ENCODE peak calls at places on chromosomes 7 and 10, in eight cellular contexts. T is transverse colon; F is left ventricle myocardium inferior; L is SJSA1; R is CD4-positive, alpha-beta memory T cell; O is stomach; M is mesendoderm; A is adrenal gland. X is an unnamed sample.

GRCh38 chr10:124653811-124654651 is 90.1 kb downstream of the FAM53B start:
- DNase-seq in O (peak; percentile 64), M (no peak), A (peak; percentile 44), T (no peak), R (no peak), L (no peak), F (no peak), X (no peak)

GRCh38 chr7:106959753-106960152 is 84.8 kb upstream of the PRKAR2B start:
- DNase-seq in O (no peak), F (no peak), A (no peak), M (peak; percentile 63), L (no peak), R (no peak), T (no peak), X (no peak)

GRCh38 chr7:51229106-51229537 is 87.5 kb downstream of the COBL start:
- DNase-seq in A (no peak), T (no peak), F (no peak), R (no peak), L (no peak), O (peak; percentile 44), M (no peak), X (no peak)

GRCh38 chr10:34407227-34407626 is 407.9 kb downstream of the PARD3 start:
- DNase-seq in T (no peak), L (no peak), O (no peak), A (no peak), M (no peak), F (peak; percentile 17), R (no peak), X (no peak)

GRCh38 chr10:76352300-76352699 is 920.9 kb downstream of the LRMDA start:
- DNase-seq in R (no peak), O (no peak), A (no peak), T (no peak), M (no peak), F (no peak), L (peak; percentile 73), X (no peak)

GRCh38 chr10:116630020-116630419 is 9.3 kb downstream of the PNLIPRP2 start:
- DNase-seq in R (no peak), T (no peak), L (no peak), F (no peak), M (no peak), A (no peak), O (no peak), X (no peak)

GRCh38 chr10:30437039-30437781 is 3.2 kb downstream of the MAP3K8 start:
- DNase-seq in F (no peak), T (no peak), R (peak; percentile 59), L (no peak), M (peak; percentile 69), A (no peak), O (no peak), X (peak; percentile 25)

GRCh38 chr10:100359529-100360150 is 12.6 kb downstream of the SCD start:
- DNase-seq in M (peak; percentile 74), R (no peak), A (no peak), L (no peak), O (no peak), F (no peak), T (no peak), X (no peak)

GRCh38 chr10:101397140-101397539 is 43.2 kb downstream of the BTRC start:
- DNase-seq in F (no peak), T (no peak), A (no peak), L (no peak), O (no peak), R (peak; percentile 66), M (peak; percentile 91), X (no peak)

GRCh38 chr10:47348661-47349470 is 703 bp downstream of the RBP3 start:
- DNase-seq in O (no peak), F (no peak), M (no peak), R (no peak), T (no peak), A (no peak), L (no peak), X (no peak)

GRCh38 chr10:79444243-79445119 is 943 bp downstream of the ZCCHC24 start:
- DNase-seq in L (no peak), M (peak; percentile 68), F (peak; percentile 81), A (peak; percentile 68), R (peak; percentile 55), T (peak; percentile 56), O (peak; percentile 73), X (peak; percentile 63)

GRCh38 chr7:155785536-155785935 is 26.7 kb downstream of the SHH start:
- DNase-seq in M (no peak), R (no peak), L (no peak), F (no peak), O (no peak), A (peak; percentile 69), T (no peak), X (no peak)

GRCh38 chr7:3056713-3057388 is 13.2 kb upstream of the CARD11 start:
- DNase-seq in F (no peak), R (no peak), L (no peak), A (no peak), M (no peak), T (no peak), O (no peak), X (no peak)

GRCh38 chr7:156651472-156651871 is 10.9 kb downstream of the RNF32 start:
- DNase-seq in A (no peak), R (no peak), T (no peak), M (no peak), L (no peak), O (no peak), F (no peak), X (no peak)

GRCh38 chr10:89207801-89208551 is 859 bp upstream of the CH25H start:
- DNase-seq in R (no peak), M (peak; percentile 66), T (peak; percentile 33), L (no peak), O (no peak), F (peak; percentile 62), A (no peak), X (no peak)

GRCh38 chr7:754531-755420 is 27.7 kb upstream of the PRKAR1B start:
- DNase-seq in R (no peak), F (no peak), O (no peak), A (no peak), L (no peak), T (no peak), M (no peak), X (no peak)

GRCh38 chr7:750111-750905 is 23.2 kb upstream of the PRKAR1B start:
- DNase-seq in T (no peak), L (no peak), M (no peak), F (no peak), O (no peak), R (no peak), A (no peak), X (no peak)

GRCh38 chr7:753190-753589 is 26.1 kb upstream of the PRKAR1B start:
- DNase-seq in L (no peak), O (no peak), F (no peak), A (no peak), R (no peak), M (no peak), T (no peak), X (no peak)

GRCh38 chr7:749121-749520 is 22.0 kb upstream of the PRKAR1B start:
- DNase-seq in L (no peak), M (peak; percentile 10), O (peak; percentile 59), T (no peak), F (peak; percentile 51), R (no peak), A (no peak), X (no peak)

GRCh38 chr7:751826-752225 is 24.7 kb upstream of the PRKAR1B start:
- DNase-seq in R (no peak), F (no peak), A (no peak), O (no peak), T (no peak), L (no peak), M (no peak), X (no peak)
- H3K4me1 ChIP-seq in R (no peaks in the 10 kb centered on the region), F (peaks cover 25% of the 10 kb centered on the region), A (no peaks in the 10 kb centered on the region), O (peaks cover 19% of the 10 kb centered on the region), T (no peaks in the 10 kb centered on the region), L (no peaks in the 10 kb centered on the region), M (no peaks in the 10 kb centered on the region), X (no peaks in the 10 kb centered on the region)

DNA sequence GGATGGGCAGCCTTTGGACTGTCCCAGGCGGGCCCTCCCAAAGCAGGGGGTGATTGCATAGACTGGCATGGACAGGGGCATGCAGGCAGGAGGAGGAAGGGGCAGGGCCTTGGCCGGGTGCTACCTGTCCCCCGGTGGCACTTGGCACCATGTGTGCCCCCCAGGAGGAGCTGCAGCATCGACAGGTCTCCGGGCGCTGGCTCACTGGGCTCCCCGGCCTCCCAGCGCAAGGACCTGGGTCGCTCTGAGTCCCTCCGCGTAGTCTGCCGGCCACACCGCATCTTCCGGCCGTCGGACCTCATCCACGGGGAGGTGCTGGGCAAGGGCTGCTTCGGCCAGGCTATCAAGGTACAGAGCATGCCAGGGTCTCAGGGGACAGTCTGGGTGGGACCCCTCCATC is 23.2 kb downstream of the LIMK1 start:
- DNase-seq in O (no peak), A (no peak), F (no peak), T (no peak), M (no peak), R (no peak), L (no peak), X (no peak)
- H3K4me1 ChIP-seq in O (no peaks in the 10 kb centered on the region), A (no peaks in the 10 kb centered on the region), F (no peaks in the 10 kb centered on the region), T (no peaks in the 10 kb centered on the region), M (no peaks in the 10 kb centered on the region), R (no peaks in the 10 kb centered on the region), L (no peaks in the 10 kb centered on the region), X (no peaks in the 10 kb centered on the region)

GRCh38 chr10:17024461-17024860 is 105.2 kb downstream of the CUBN start:
- DNase-seq in R (no peak), A (no peak), M (no peak), L (no peak), T (no peak), F (no peak), O (no peak), X (no peak)

GRCh38 chr10:17021661-17022060 is 108.0 kb downstream of the CUBN start:
- DNase-seq in O (no peak), T (no peak), L (no peak), M (peak; percentile 44), R (no peak), F (no peak), A (no peak), X (no peak)

GRCh38 chr10:17022898-17023297 is 106.7 kb downstream of the CUBN start:
- DNase-seq in O (no peak), M (peak; percentile 45), L (no peak), F (no peak), R (no peak), A (peak; percentile 50), T (no peak), X (no peak)

GRCh38 chr10:17023386-17024298 is 106.0 kb downstream of the CUBN start:
- DNase-seq in A (peak; percentile 78), O (peak; percentile 37), T (peak; percentile 70), R (peak; percentile 87), M (peak; percentile 93), F (no peak), L (peak; percentile 94), X (peak; percentile 77)

DNA sequence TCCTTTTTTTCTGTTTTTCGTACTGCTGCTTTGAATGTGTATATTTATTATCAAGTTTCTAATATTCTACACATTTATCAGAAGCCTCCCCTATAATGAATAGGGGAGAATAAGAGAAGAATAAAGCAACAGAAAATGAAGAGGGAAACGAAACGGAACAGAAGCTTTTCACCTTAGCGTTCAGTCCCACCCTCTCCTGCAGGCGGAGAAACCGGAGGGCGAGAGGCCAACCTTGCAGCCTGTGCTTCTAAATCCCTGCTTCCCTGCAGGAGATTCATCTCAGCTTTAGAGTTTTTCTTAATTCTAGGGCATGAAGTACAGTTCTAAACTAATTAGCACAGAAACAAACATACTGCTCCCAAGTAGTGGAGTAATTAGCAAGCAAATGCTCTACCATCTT is 107.2 kb downstream of the CUBN start:
- DNase-seq in A (no peak), L (no peak), F (no peak), T (no peak), M (peak; percentile 68), R (no peak), O (no peak), X (no peak)
- H3K4me1 ChIP-seq in A (no peaks in the 10 kb centered on the region), L (peaks cover 49% of the 10 kb centered on the region), F (peaks cover 44% of the 10 kb centered on the region), T (peaks cover 4% of the 10 kb centered on the region), M (peaks cover 5% of the 10 kb centered on the region), R (peaks cover 51% of the 10 kb centered on the region), O (peaks cover 5% of the 10 kb centered on the region), X (peaks cover 4% of the 10 kb centered on the region)

GRCh38 chr7:130369831-130370230 is 10.5 kb upstream of the CPA1 start:
- DNase-seq in O (no peak), T (no peak), A (no peak), M (no peak), F (no peak), L (no peak), R (no peak), X (no peak)
- H3K4me1 ChIP-seq in O (peaks cover 54% of the 10 kb centered on the region), T (peaks cover 23% of the 10 kb centered on the region), A (peaks cover 19% of the 10 kb centered on the region), M (peaks cover 4% of the 10 kb centered on the region), F (peaks cover 34% of the 10 kb centered on the region), L (peaks cover 79% of the 10 kb centered on the region), R (no peaks in the 10 kb centered on the region), X (no peaks in the 10 kb centered on the region)